ENCODE peak calls at places on chromosomes 1 and 21, in five cellular contexts. G, Z, C, P and F are unnamed samples.
A peak's percentile ranks its signal among the peaks of the same experiment; 100 is the strongest.

GRCh38 chr1:210144736-210145135 is 87.9 kb upstream of the SERTAD4 start:
- DNase-seq in G (no peak), Z (no peak), C (no peak), P (no peak), F (no peak)

GRCh38 chr1:76083189-76083588 is 8.6 kb downstream of the ST6GALNAC3 start:
- DNase-seq in G (no peak), Z (no peak), C (no peak), P (no peak), F (no peak)

GRCh38 chr1:163412216-163412615 is 90.5 kb downstream of the NUF2 start:
- DNase-seq in G (no peak), Z (no peak), C (no peak), P (no peak), F (no peak)

GRCh38 chr1:201944639-201945038 is 1.7 kb downstream of the LMOD1 start:
- DNase-seq in G (no peak), Z (no peak), C (no peak), P (no peak), F (no peak)

GRCh38 chr21:26850116-26850643 is 5.0 kb upstream of the ADAMTS1 start:
- DNase-seq in G (no peak), Z (no peak), C (no peak), P (no peak), F (no peak)

GRCh38 chr21:44626673-44627143 is at the start of gene KRTAP10-9:
- DNase-seq in G (no peak), Z (no peak), C (peak; percentile 35), P (no peak), F (no peak)

GRCh38 chr1:116908266-116908665 is 1.4 kb upstream of the PTGFRN start:
- DNase-seq in G (no peak), Z (no peak), C (no peak), P (no peak), F (no peak)

GRCh38 chr1:154705544-154705943 is 97.6 kb upstream of the ADAR start:
- DNase-seq in G (no peak), Z (no peak), C (no peak), P (no peak), F (no peak)

GRCh38 chr1:242023805-242024204 is 24.9 kb upstream of the MAP1LC3C start:
- DNase-seq in G (no peak), Z (no peak), C (no peak), P (no peak), F (no peak)

GRCh38 chr1:161304927-161305871 is 4.6 kb downstream of the MPZ start:
- DNase-seq in G (no peak), Z (peak; percentile 29), C (no peak), P (no peak), F (peak; percentile 34)

GRCh38 chr1:226185153-226186036 is 1.1 kb downstream of the ACBD3 start:
- DNase-seq in G (no peak), Z (no peak), C (no peak), P (no peak), F (no peak)

GRCh38 chr1:184974086-184974836 is at the start of gene NIBAN1:
- DNase-seq in G (peak; percentile 41), Z (peak; percentile 71), C (peak; percentile 93), P (peak; percentile 79), F (peak; percentile 86)

GRCh38 chr1:30373471-30374399 is 349.6 kb downstream of the MATN1 start:
- DNase-seq in G (no peak), Z (peak; percentile 24), C (no peak), P (no peak), F (no peak)

GRCh38 chr1:93235261-93235660 is 54.7 kb downstream of the CCDC18 start:
- DNase-seq in G (no peak), Z (no peak), C (no peak), P (no peak), F (no peak)

GRCh38 chr1:22508991-22509390 is 54.3 kb upstream of the EPHA8 start:
- DNase-seq in G (no peak), Z (no peak), C (no peak), P (no peak), F (no peak)

GRCh38 chr21:41548781-41549180 is 40.8 kb upstream of the TMPRSS2 start:
- DNase-seq in G (no peak), Z (no peak), C (no peak), P (no peak), F (no peak)

GRCh38 chr1:234478481-234479309 is at the start of gene TARBP1:
- DNase-seq in G (peak; percentile 53), Z (peak; percentile 56), C (peak; percentile 94), P (peak; percentile 45), F (peak; percentile 62)

GRCh38 chr1:158527190-158527815 is 26.9 kb downstream of the OR6Y1 start:
- DNase-seq in G (no peak), Z (no peak), C (no peak), P (no peak), F (no peak)

GRCh38 chr1:156709743-156710489 is 4.5 kb upstream of the CRABP2 start:
- DNase-seq in G (no peak), Z (peak; percentile 47), C (no peak), P (peak; percentile 80), F (peak; percentile 73)

GRCh38 chr1:84260852-84261518 is 40.5 kb upstream of the SAMD13 start:
- DNase-seq in G (no peak), Z (no peak), C (no peak), P (no peak), F (no peak)

GRCh38 chr1:160639652-160640051 is 7.2 kb downstream of the SLAMF1 start:
- DNase-seq in G (no peak), Z (no peak), C (no peak), P (no peak), F (no peak)

GRCh38 chr1:110106013-110106941 is 6.0 kb upstream of the UBL4B start:
- DNase-seq in G (peak; percentile 24), Z (peak; percentile 54), C (peak; percentile 86), P (peak; percentile 46), F (peak; percentile 48)

DNA sequence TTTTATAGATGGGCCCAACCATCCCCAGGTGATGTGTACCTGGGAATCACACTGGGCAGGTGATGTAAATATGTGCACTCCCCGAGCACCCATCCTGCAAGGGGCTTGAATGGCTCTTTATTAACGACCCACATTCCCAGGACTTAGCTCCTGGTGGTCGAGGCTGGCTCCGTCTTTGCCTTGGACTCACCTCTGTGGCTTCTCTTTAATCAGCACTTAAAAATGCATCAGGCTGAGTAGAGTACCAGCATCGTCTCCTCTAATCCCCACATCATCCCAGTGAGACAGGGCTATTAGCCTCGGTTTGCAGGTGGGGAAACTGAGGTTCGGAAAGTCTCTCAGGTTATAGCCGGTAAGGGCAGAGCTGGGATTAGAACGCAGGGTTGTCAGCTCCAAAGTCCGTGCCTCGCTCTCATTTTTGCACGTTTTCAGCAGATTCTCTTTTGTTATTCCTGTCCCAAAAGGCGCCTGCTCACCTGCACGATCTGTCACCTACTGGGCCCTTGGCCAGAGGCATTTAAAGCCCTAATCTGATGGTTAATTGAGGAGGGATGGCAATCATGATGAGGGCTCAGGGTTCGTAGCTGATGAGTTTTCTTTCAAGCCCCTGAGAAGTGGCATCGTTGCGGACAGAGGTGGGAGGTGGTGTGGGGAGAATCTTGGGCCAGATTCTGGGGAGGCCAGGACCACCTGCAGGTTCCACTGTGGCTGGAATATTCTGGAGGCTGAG is 29.5 kb downstream of the SPSB1 start:
- DNase-seq in G (no peak), Z (no peak), C (no peak), P (no peak), F (no peak)
- H3K4me1 ChIP-seq in G (no peaks in the 10 kb centered on the region), Z (no peaks in the 10 kb centered on the region), C (peaks cover 6% of the 10 kb centered on the region), P (peaks cover 18% of the 10 kb centered on the region), F (peaks cover 4% of the 10 kb centered on the region)

GRCh38 chr1:20376880-20377494 is 86.3 kb downstream of the VWA5B1 start:
- DNase-seq in G (peak; percentile 10), Z (peak; percentile 44), C (peak; percentile 79), P (no peak), F (no peak)

GRCh38 chr1:20376171-20376570 is 85.5 kb downstream of the VWA5B1 start:
- DNase-seq in G (no peak), Z (no peak), C (no peak), P (no peak), F (no peak)

GRCh38 chr1:20379075-20379474 is 88.4 kb downstream of the VWA5B1 start:
- DNase-seq in G (no peak), Z (no peak), C (peak; percentile 27), P (no peak), F (no peak)

GRCh38 chr1:20375563-20375962 is 84.9 kb downstream of the VWA5B1 start:
- DNase-seq in G (no peak), Z (no peak), C (no peak), P (no peak), F (no peak)

GRCh38 chr1:20377516-20378270 is 87.0 kb downstream of the VWA5B1 start:
- DNase-seq in G (no peak), Z (no peak), C (peak; percentile 27), P (no peak), F (no peak)
- H3K4me1 ChIP-seq in G (no peaks in the 10 kb centered on the region), Z (no peaks in the 10 kb centered on the region), C (no peaks in the 10 kb centered on the region), P (no peaks in the 10 kb centered on the region), F (no peaks in the 10 kb centered on the region)

GRCh38 chr1:21292991-21293536 is 2.8 kb upstream of the ECE1 start:
- DNase-seq in G (no peak), Z (no peak), C (no peak), P (no peak), F (no peak)

GRCh38 chr1:21295059-21295401 is 4.8 kb upstream of the ECE1 start:
- DNase-seq in G (no peak), Z (no peak), C (no peak), P (no peak), F (no peak)

GRCh38 chr1:21295545-21295944 is 5.3 kb upstream of the ECE1 start:
- DNase-seq in G (no peak), Z (no peak), C (no peak), P (no peak), F (no peak)

GRCh38 chr1:21293537-21294265 is 3.4 kb upstream of the ECE1 start:
- DNase-seq in G (peak; percentile 33), Z (no peak), C (peak; percentile 86), P (no peak), F (no peak)

DNA sequence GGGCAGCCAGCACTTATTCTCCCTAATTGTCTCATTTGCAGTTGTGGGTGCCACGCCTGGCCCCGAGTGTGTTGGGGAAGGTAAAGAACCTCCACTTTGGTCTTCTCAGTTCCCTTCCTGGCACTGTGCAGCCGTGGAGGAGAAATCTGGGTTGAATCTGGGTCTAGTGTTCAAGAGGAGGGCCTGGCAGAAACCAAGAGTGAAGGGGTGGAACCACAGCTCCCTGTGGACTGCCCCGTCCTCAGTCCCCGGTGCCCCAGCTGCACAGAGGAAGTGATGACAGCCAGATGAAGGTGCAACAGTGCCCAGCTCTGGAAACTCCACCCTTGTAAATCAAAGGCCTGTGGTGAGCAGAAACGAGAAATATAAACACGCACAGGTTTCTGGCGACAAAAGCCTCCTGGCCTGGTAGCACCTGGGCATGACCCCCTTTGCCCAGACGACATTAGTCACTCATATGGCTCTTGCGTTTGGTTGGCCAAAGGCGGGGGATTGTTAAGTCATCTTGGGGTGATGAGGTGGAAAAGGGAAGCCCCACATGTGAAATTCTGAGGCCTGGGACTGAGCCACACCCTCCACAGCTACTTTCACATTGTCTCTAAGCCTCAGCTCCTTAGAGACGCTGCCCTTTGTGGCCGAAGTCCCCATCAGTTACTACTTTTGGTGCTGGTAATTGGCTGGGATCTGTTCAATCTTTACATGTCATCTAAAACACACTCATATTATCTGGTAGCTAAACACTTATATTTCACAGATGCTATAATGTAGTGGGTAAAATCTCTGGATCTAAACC is 4.2 kb upstream of the ECE1 start:
- DNase-seq in G (peak; percentile 76), Z (peak; percentile 42), C (peak; percentile 95), P (no peak), F (no peak)
- H3K4me1 ChIP-seq in G (peaks cover 80% of the 10 kb centered on the region), Z (no peaks in the 10 kb centered on the region), C (peaks cover 65% of the 10 kb centered on the region), P (no peaks in the 10 kb centered on the region), F (peaks cover 33% of the 10 kb centered on the region)

GRCh38 chr1:172895761-172896160 is 155.0 kb downstream of the TNFSF18 start:
- DNase-seq in G (no peak), Z (no peak), C (no peak), P (no peak), F (no peak)
- H3K4me1 ChIP-seq in G (peaks cover 30% of the 10 kb centered on the region), Z (peaks cover 3% of the 10 kb centered on the region), C (peaks cover 14% of the 10 kb centered on the region), P (no peaks in the 10 kb centered on the region), F (no peaks in the 10 kb centered on the region)